ENCODE peak calls at places on chromosomes 16 and 17, in four cellular contexts. R is CD4-positive, alpha-beta T cell; O is Peyer's patch; Z is breast epithelium. M is an unnamed sample.
A peak's percentile ranks its signal among the peaks of the same experiment; 100 is the strongest.

GRCh38 chr17:40442392-40443195 is 656 bp upstream of the IGFBP4 start:
- DNase-seq in R (no peak), O (no peak), Z (no peak), M (no peak)

GRCh38 chr17:75908201-75908600 is 3.5 kb upstream of the MRPL38 start:
- DNase-seq in R (no peak), O (no peak), Z (no peak), M (no peak)

GRCh38 chr16:69796285-69797118 is 34.4 kb downstream of the WWP2 start:
- DNase-seq in R (no peak), O (no peak), Z (no peak), M (no peak)

GRCh38 chr17:54900457-54901229 is at the start of gene TOM1L1:
- DNase-seq in R (no peak), O (peak; percentile 93), Z (peak; percentile 83), M (peak; percentile 83)

GRCh38 chr17:74767111-74767516 is 9.0 kb downstream of the NAT9 start:
- DNase-seq in R (no peak), O (no peak), Z (no peak), M (no peak)

GRCh38 chr16:19418200-19418599 is 517 bp downstream of the TMC5 start:
- DNase-seq in R (no peak), O (no peak), Z (no peak), M (no peak)

GRCh38 chr16:18969855-18970240 is 13.9 kb upstream of the TMC7 start:
- DNase-seq in R (no peak), O (no peak), Z (no peak), M (no peak)

GRCh38 chr17:59547131-59547915 is 18.1 kb upstream of the DHX40 start:
- DNase-seq in R (no peak), O (no peak), Z (no peak), M (no peak)

GRCh38 chr17:75476752-75477492 is 20.5 kb downstream of the TMEM94 start:
- DNase-seq in R (no peak), O (no peak), Z (no peak), M (no peak)

GRCh38 chr16:10828851-10829331 is 10.3 kb upstream of the TVP23A start:
- DNase-seq in R (no peak), O (peak; percentile 81), Z (peak; percentile 94), M (no peak)

GRCh38 chr16:49821614-49822282 is 34.2 kb downstream of the ZNF423 start:
- DNase-seq in R (no peak), O (no peak), Z (no peak), M (no peak)

GRCh38 chr17:77875881-77876509 is 82.5 kb upstream of the TNRC6C start:
- DNase-seq in R (no peak), O (no peak), Z (no peak), M (no peak)

GRCh38 chr17:76353004-76353598 is 615 bp downstream of the PRPSAP1 start:
- DNase-seq in R (no peak), O (no peak), Z (no peak), M (no peak)

GRCh38 chr17:67123692-67124091 is 79.3 kb downstream of the CACNG1 start:
- DNase-seq in R (no peak), O (no peak), Z (no peak), M (no peak)

GRCh38 chr16:48064971-48065370 is 90.8 kb downstream of the ABCC12 start:
- DNase-seq in R (no peak), O (no peak), Z (no peak), M (no peak)

GRCh38 chr16:17467923-17468540 is 2.7 kb downstream of the XYLT1 start:
- DNase-seq in R (peak; percentile 18), O (peak; percentile 74), Z (peak; percentile 67), M (no peak)

GRCh38 chr16:4092547-4093265 is 23.5 kb downstream of the ADCY9 start:
- DNase-seq in R (no peak), O (no peak), Z (no peak), M (no peak)

GRCh38 chr16:85385463-85386331 is 227.4 kb upstream of the GSE1 start:
- DNase-seq in R (no peak), O (no peak), Z (no peak), M (no peak)

GRCh38 chr16:86389566-86390328 is 120.6 kb upstream of the FOXF1 start:
- DNase-seq in R (no peak), O (no peak), Z (no peak), M (no peak)

GRCh38 chr17:50749243-50749642 is 18.1 kb downstream of the ANKRD40CL start:
- DNase-seq in R (no peak), O (no peak), Z (no peak), M (no peak)

DNA sequence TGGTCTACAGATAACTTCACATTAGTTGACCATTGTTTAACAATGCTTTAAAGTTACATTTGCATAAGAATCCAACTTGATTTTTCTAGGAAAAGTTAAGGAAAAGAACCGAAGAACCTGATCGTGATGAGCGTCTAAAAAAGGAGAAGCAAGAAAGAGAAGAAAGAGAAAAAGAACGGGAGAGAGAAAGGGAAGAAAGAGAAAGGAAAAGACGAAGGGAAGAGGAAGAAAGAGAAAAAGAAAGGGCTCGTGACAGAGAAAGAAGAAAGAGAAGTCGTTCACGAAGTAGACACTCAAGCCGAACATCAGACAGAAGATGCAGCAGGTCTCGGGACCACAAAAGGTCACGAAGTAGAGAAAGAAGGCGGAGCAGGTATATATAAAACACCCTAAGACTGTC is 21.7 kb downstream of the ANKRD40CL start:
- DNase-seq in R (no peak), O (no peak), Z (no peak), M (no peak)
- TF ChIP-seq CTCF in R (no peak), O (no peak), Z (no peak), M (no peak)

DNA sequence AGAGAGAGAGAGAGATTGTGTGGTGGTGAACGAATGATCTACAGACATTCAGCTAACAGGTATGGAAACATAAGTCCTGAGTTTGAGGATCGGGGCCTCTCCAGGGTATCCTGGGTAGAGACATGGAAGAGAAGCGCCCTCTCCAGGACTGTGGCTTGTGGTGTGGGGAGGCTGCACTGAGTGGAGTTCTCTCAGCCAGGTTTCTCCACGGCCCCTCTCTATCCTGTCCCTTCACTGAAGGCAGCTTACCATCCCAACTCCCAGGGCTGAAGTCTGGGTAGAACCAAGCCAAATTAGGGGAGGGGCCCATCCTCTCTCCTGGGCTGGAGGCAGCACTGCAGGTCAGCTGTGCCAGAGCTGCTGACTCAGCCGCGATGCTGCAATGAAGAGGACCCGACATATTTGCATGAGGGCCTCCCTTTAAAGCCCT is 6.2 kb downstream of the C1QL1 start:
- DNase-seq in R (no peak), O (peak; percentile 21), Z (no peak), M (no peak)
- TF ChIP-seq CTCF in R (no peak), O (no peak), Z (no peak), M (no peak)

GRCh38 chr17:44747566-44747965 is 11.2 kb upstream of the ADAM11 start:
- DNase-seq in R (no peak), O (no peak), Z (no peak), M (no peak)

GRCh38 chr17:44749076-44750020 is 9.4 kb upstream of the ADAM11 start:
- DNase-seq in R (no peak), O (peak; percentile 29), Z (no peak), M (no peak)

GRCh38 chr17:44741316-44741715 is 17.5 kb upstream of the ADAM11 start:
- DNase-seq in R (no peak), O (no peak), Z (no peak), M (no peak)

DNA sequence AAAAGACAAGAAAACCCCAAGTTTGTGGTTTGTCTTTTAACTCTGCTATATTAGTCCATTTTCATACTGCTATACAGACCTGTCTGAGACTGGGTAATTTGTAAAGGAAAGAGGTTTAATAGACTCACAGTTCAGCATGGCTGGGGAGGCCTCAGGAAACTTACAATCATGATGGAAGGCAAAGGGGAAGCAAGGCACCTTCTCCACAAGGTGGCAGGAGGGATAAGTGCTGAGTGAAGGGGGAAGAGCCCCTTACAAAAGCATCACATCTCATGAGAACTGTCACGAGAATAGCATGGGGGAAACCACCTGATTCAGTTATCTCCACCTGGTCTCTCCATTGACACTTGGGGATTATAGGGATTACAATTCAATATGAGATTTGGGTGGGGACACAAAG is 13.5 kb upstream of the ADAM11 start:
- DNase-seq in R (no peak), O (no peak), Z (no peak), M (no peak)
- TF ChIP-seq CTCF in R (no peak), O (no peak), Z (no peak), M (no peak)

DNA sequence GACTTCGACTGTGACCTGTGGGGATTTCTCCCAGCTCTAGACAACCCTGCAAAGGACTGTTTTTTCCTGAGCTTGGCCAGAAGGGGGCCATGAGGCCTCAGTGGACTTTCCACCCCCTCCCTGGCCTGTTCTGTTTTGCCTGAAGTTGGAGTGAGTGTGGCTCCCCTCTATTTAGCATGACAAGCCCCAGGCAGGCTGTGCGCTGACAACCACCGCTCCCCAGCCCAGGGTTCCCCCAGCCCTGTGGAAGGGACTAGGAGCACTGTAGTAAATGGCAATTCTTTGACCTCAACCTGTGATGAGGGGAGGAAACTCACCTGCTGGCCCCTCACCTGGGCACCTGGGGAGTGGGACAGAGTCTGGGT is 19.3 kb downstream of the NGFR start:
- DNase-seq in R (no peak), O (no peak), Z (peak; percentile 48), M (no peak)
- TF ChIP-seq CTCF in R (no peak), O (no peak), Z (peak; percentile 15), M (peak; percentile 57)

DNA sequence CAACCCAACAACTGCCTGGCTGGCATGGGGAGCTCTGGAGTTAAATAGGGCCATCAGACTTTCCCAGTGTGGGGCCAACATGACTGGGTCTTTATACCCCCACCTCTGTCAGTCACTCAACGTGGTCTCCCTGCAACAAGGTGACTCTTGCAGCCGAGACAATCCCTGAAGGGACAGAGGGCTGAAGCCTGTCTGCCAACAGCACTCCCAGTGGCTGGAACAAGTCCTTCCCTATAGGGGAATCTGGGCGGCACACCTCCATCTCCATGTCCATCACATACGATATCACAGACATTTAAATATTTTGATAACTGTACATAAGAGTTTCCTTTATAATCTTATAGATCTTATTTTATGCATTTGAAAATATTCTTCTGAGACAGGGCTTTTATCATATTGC is 4.8 kb upstream of the MAPT start:
- DNase-seq in R (no peak), O (no peak), Z (no peak), M (no peak)
- TF ChIP-seq CTCF in R (no peak), O (no peak), Z (no peak), M (peak; percentile 56)

GRCh38 chr16:57535680-57536305 is 578 bp downstream of the CCDC102A start:
- DNase-seq in R (peak; percentile 90), O (peak; percentile 90), Z (peak; percentile 95), M (peak; percentile 94)
- TF ChIP-seq CTCF in R (no peak), O (peak; percentile 24), Z (no peak), M (peak; percentile 38)

DNA sequence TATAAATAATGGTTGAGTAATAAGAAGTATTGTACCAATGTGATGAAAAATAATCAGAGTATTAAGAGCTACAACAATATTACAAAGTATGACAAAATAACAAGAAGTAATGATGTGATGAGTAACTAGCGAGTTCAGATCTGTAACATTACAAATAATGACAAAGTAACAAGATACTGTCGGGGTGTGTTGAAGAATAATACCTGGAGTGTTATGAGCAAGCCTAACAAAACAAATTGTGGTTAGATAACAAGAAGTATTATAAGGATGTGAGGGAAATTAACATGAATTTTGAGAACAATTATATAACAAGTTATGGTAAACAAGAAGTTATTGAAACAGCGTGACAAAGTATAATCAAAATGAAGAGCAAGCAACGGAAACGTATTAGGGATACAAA is 1.3 kb downstream of the TBX4 start:
- DNase-seq in R (no peak), O (no peak), Z (no peak), M (no peak)
- TF ChIP-seq CTCF in R (no peak), O (no peak), Z (no peak), M (no peak)

GRCh38 chr17:28227278-28228108 is 91.5 kb upstream of the TMEM97 start:
- DNase-seq in R (no peak), O (peak; percentile 78), Z (peak; percentile 84), M (peak; percentile 84)
- TF ChIP-seq CTCF in R (no peak), O (no peak), Z (no peak), M (peak; percentile 41)

M was measured in type B pancreatic cell.